ENCODE peak calls at places on chromosomes 1 and 21, in six cellular contexts. One of them, this sample, is unnamed.

GRCh38 chr1:239806900-239807299 is 284.8 kb upstream of the FMN2 start:
- DNase-seq in heart right ventricle: no peak
- DNase-seq in PC-3: no peak
- DNase-seq in CD8-positive, alpha-beta memory T cell: no peak
- DNase-seq in CD8-positive, alpha-beta T cell: no peak
- DNase-seq in naive thymus-derived CD4-positive, alpha-beta T cell: no peak
- DNase-seq in this sample: no peak

GRCh38 chr21:36436829-36437744 is 42.8 kb downstream of the CLDN14 start:
- DNase-seq in heart right ventricle: no peak
- DNase-seq in PC-3: no peak
- DNase-seq in CD8-positive, alpha-beta memory T cell: no peak
- DNase-seq in CD8-positive, alpha-beta T cell: no peak
- DNase-seq in naive thymus-derived CD4-positive, alpha-beta T cell: no peak
- DNase-seq in this sample: no peak

GRCh38 chr1:50105430-50105829 is 3.3 kb upstream of the ELAVL4 start:
- DNase-seq in heart right ventricle: no peak
- DNase-seq in PC-3: peak
- DNase-seq in CD8-positive, alpha-beta memory T cell: no peak
- DNase-seq in CD8-positive, alpha-beta T cell: no peak
- DNase-seq in naive thymus-derived CD4-positive, alpha-beta T cell: no peak
- DNase-seq in this sample: no peak

GRCh38 chr1:215987092-215987855 is 420.2 kb downstream of the KCTD3 start:
- DNase-seq in heart right ventricle: no peak
- DNase-seq in PC-3: no peak
- DNase-seq in CD8-positive, alpha-beta memory T cell: no peak
- DNase-seq in CD8-positive, alpha-beta T cell: no peak
- DNase-seq in naive thymus-derived CD4-positive, alpha-beta T cell: no peak
- DNase-seq in this sample: no peak

GRCh38 chr21:29194342-29194741 is 63.9 kb downstream of the MAP3K7CL start:
- DNase-seq in heart right ventricle: no peak
- DNase-seq in PC-3: peak
- DNase-seq in CD8-positive, alpha-beta memory T cell: no peak
- DNase-seq in CD8-positive, alpha-beta T cell: no peak
- DNase-seq in naive thymus-derived CD4-positive, alpha-beta T cell: no peak
- DNase-seq in this sample: no peak

GRCh38 chr1:94759188-94759587 is 61.0 kb upstream of the SLC44A3 start:
- DNase-seq in heart right ventricle: no peak
- DNase-seq in PC-3: no peak
- DNase-seq in CD8-positive, alpha-beta memory T cell: no peak
- DNase-seq in CD8-positive, alpha-beta T cell: no peak
- DNase-seq in naive thymus-derived CD4-positive, alpha-beta T cell: no peak
- DNase-seq in this sample: no peak

GRCh38 chr1:22320703-22321344 is 130.8 kb upstream of the ZBTB40 start:
- DNase-seq in heart right ventricle: no peak
- DNase-seq in PC-3: no peak
- DNase-seq in CD8-positive, alpha-beta memory T cell: no peak
- DNase-seq in CD8-positive, alpha-beta T cell: no peak
- DNase-seq in naive thymus-derived CD4-positive, alpha-beta T cell: peak
- DNase-seq in this sample: no peak

GRCh38 chr1:31704261-31705079 is 653 bp upstream of the COL16A1 start:
- DNase-seq in heart right ventricle: no peak
- DNase-seq in PC-3: peak
- DNase-seq in CD8-positive, alpha-beta memory T cell: no peak
- DNase-seq in CD8-positive, alpha-beta T cell: no peak
- DNase-seq in naive thymus-derived CD4-positive, alpha-beta T cell: no peak
- DNase-seq in this sample: no peak

GRCh38 chr1:108199231-108199657 is 899 bp downstream of the SLC25A24 start:
- DNase-seq in heart right ventricle: no peak
- DNase-seq in PC-3: peak
- DNase-seq in CD8-positive, alpha-beta memory T cell: no peak
- DNase-seq in CD8-positive, alpha-beta T cell: no peak
- DNase-seq in naive thymus-derived CD4-positive, alpha-beta T cell: no peak
- DNase-seq in this sample: no peak

GRCh38 chr1:210233495-210234253 is 1.1 kb downstream of the SERTAD4 start:
- DNase-seq in heart right ventricle: peak
- DNase-seq in PC-3: peak
- DNase-seq in CD8-positive, alpha-beta memory T cell: no peak
- DNase-seq in CD8-positive, alpha-beta T cell: no peak
- DNase-seq in naive thymus-derived CD4-positive, alpha-beta T cell: peak
- DNase-seq in this sample: no peak

GRCh38 chr1:16204634-16205332 is 7.7 kb downstream of the ARHGEF19 start:
- DNase-seq in heart right ventricle: no peak
- DNase-seq in PC-3: peak
- DNase-seq in CD8-positive, alpha-beta memory T cell: peak
- DNase-seq in CD8-positive, alpha-beta T cell: peak
- DNase-seq in naive thymus-derived CD4-positive, alpha-beta T cell: peak
- DNase-seq in this sample: no peak

GRCh38 chr1:77281491-77282186 is at the start of gene AK5:
- DNase-seq in heart right ventricle: peak
- DNase-seq in PC-3: peak
- DNase-seq in CD8-positive, alpha-beta memory T cell: peak
- DNase-seq in CD8-positive, alpha-beta T cell: peak
- DNase-seq in naive thymus-derived CD4-positive, alpha-beta T cell: peak
- DNase-seq in this sample: no peak

GRCh38 chr1:109927908-109928307 is 17.3 kb downstream of the CSF1 start:
- DNase-seq in heart right ventricle: peak
- DNase-seq in PC-3: no peak
- DNase-seq in CD8-positive, alpha-beta memory T cell: no peak
- DNase-seq in CD8-positive, alpha-beta T cell: no peak
- DNase-seq in naive thymus-derived CD4-positive, alpha-beta T cell: no peak
- DNase-seq in this sample: no peak

GRCh38 chr1:9473032-9473792 is 66.1 kb upstream of the SLC25A33 start:
- DNase-seq in heart right ventricle: peak
- DNase-seq in PC-3: peak
- DNase-seq in CD8-positive, alpha-beta memory T cell: no peak
- DNase-seq in CD8-positive, alpha-beta T cell: no peak
- DNase-seq in naive thymus-derived CD4-positive, alpha-beta T cell: no peak
- DNase-seq in this sample: peak

GRCh38 chr21:34952701-34953100 is 96.4 kb downstream of the RUNX1 start:
- DNase-seq in heart right ventricle: no peak
- DNase-seq in PC-3: no peak
- DNase-seq in CD8-positive, alpha-beta memory T cell: no peak
- DNase-seq in CD8-positive, alpha-beta T cell: no peak
- DNase-seq in naive thymus-derived CD4-positive, alpha-beta T cell: no peak
- DNase-seq in this sample: no peak

GRCh38 chr1:184986250-184986649 is 11.9 kb upstream of the NIBAN1 start:
- DNase-seq in heart right ventricle: no peak
- DNase-seq in PC-3: peak
- DNase-seq in CD8-positive, alpha-beta memory T cell: no peak
- DNase-seq in CD8-positive, alpha-beta T cell: no peak
- DNase-seq in naive thymus-derived CD4-positive, alpha-beta T cell: no peak
- DNase-seq in this sample: no peak

GRCh38 chr21:34885125-34885524 is 164.0 kb downstream of the RUNX1 start:
- DNase-seq in heart right ventricle: no peak
- DNase-seq in PC-3: peak
- DNase-seq in CD8-positive, alpha-beta memory T cell: no peak
- DNase-seq in CD8-positive, alpha-beta T cell: no peak
- DNase-seq in naive thymus-derived CD4-positive, alpha-beta T cell: no peak
- DNase-seq in this sample: no peak

GRCh38 chr21:43731891-43732711 is 13.2 kb downstream of the PDXK start:
- DNase-seq in heart right ventricle: no peak
- DNase-seq in PC-3: no peak
- DNase-seq in CD8-positive, alpha-beta memory T cell: no peak
- DNase-seq in CD8-positive, alpha-beta T cell: no peak
- DNase-seq in naive thymus-derived CD4-positive, alpha-beta T cell: no peak
- DNase-seq in this sample: no peak

GRCh38 chr21:19123053-19123452 is 719.5 kb upstream of the TMPRSS15 start:
- DNase-seq in heart right ventricle: no peak
- DNase-seq in PC-3: no peak
- DNase-seq in CD8-positive, alpha-beta memory T cell: no peak
- DNase-seq in CD8-positive, alpha-beta T cell: no peak
- DNase-seq in naive thymus-derived CD4-positive, alpha-beta T cell: no peak
- DNase-seq in this sample: no peak

GRCh38 chr1:180084867-180085266 is 69.8 kb upstream of the QSOX1 start:
- DNase-seq in heart right ventricle: no peak
- DNase-seq in PC-3: no peak
- DNase-seq in CD8-positive, alpha-beta memory T cell: no peak
- DNase-seq in CD8-positive, alpha-beta T cell: no peak
- DNase-seq in naive thymus-derived CD4-positive, alpha-beta T cell: no peak
- DNase-seq in this sample: no peak

GRCh38 chr1:180081474-180081873 is 73.2 kb upstream of the QSOX1 start:
- DNase-seq in heart right ventricle: no peak
- DNase-seq in PC-3: peak
- DNase-seq in CD8-positive, alpha-beta memory T cell: no peak
- DNase-seq in CD8-positive, alpha-beta T cell: no peak
- DNase-seq in naive thymus-derived CD4-positive, alpha-beta T cell: no peak
- DNase-seq in this sample: no peak

GRCh38 chr1:180083164-180083563 is 71.5 kb upstream of the QSOX1 start:
- DNase-seq in heart right ventricle: no peak
- DNase-seq in PC-3: no peak
- DNase-seq in CD8-positive, alpha-beta memory T cell: no peak
- DNase-seq in CD8-positive, alpha-beta T cell: no peak
- DNase-seq in naive thymus-derived CD4-positive, alpha-beta T cell: no peak
- DNase-seq in this sample: no peak

GRCh38 chr1:180080439-180080838 is 74.2 kb upstream of the QSOX1 start:
- DNase-seq in heart right ventricle: no peak
- DNase-seq in PC-3: peak
- DNase-seq in CD8-positive, alpha-beta memory T cell: no peak
- DNase-seq in CD8-positive, alpha-beta T cell: no peak
- DNase-seq in naive thymus-derived CD4-positive, alpha-beta T cell: no peak
- DNase-seq in this sample: peak

GRCh38 chr1:180085331-180085730 is 69.3 kb upstream of the QSOX1 start:
- DNase-seq in heart right ventricle: no peak
- DNase-seq in PC-3: no peak
- DNase-seq in CD8-positive, alpha-beta memory T cell: no peak
- DNase-seq in CD8-positive, alpha-beta T cell: no peak
- DNase-seq in naive thymus-derived CD4-positive, alpha-beta T cell: no peak
- DNase-seq in this sample: no peak
- H3K27ac ChIP-seq in heart right ventricle: no peak
- H3K27ac ChIP-seq in PC-3: no peak
- H3K27ac ChIP-seq in CD8-positive, alpha-beta memory T cell: no peak
- H3K27ac ChIP-seq in CD8-positive, alpha-beta T cell: no peak
- H3K27ac ChIP-seq in naive thymus-derived CD4-positive, alpha-beta T cell: no peak
- H3K27ac ChIP-seq in this sample: no peak

DNA sequence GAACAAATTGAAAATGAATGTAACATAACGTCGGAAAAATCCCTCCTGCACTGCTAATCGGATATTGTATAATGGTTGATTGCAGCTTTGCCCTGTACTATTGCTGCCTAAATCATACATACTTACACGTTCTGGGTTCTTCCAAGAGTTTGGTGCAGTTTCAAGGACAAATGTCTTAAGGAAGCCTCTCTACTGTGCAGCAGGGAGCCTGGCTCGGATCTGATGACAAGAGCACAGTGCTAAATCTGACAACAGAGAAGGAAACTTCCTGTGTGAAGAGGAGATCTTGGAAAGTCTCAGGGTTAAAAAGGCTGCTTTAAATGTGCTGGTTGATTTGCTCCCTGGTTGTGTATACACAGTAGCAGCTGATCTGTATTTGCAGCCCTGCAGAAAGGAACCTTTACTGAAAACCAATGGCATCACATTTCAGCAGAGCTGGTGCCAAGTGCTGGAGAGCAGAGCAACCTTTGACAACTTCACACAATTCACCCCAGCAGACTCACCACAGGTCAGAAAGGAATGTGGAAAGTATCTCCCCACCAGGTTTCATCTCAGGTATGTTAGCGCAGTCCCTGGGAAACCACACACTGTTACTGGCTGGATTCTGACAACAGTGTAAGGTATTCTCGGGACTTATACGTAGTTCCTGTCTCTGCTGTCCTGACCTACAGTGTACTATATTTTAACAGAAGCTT is 354.9 kb upstream of the ESRRG start:
- DNase-seq in heart right ventricle: no peak
- DNase-seq in PC-3: peak
- DNase-seq in CD8-positive, alpha-beta memory T cell: no peak
- DNase-seq in CD8-positive, alpha-beta T cell: no peak
- DNase-seq in naive thymus-derived CD4-positive, alpha-beta T cell: no peak
- DNase-seq in this sample: peak
- H3K27ac ChIP-seq in heart right ventricle: peak
- H3K27ac ChIP-seq in PC-3: no peak
- H3K27ac ChIP-seq in CD8-positive, alpha-beta memory T cell: no peak
- H3K27ac ChIP-seq in CD8-positive, alpha-beta T cell: no peak
- H3K27ac ChIP-seq in naive thymus-derived CD4-positive, alpha-beta T cell: no peak
- H3K27ac ChIP-seq in this sample: peak

GRCh38 chr1:183278736-183279591 is 92.9 kb downstream of the LAMC2 start:
- DNase-seq in heart right ventricle: no peak
- DNase-seq in PC-3: peak
- DNase-seq in CD8-positive, alpha-beta memory T cell: no peak
- DNase-seq in CD8-positive, alpha-beta T cell: no peak
- DNase-seq in naive thymus-derived CD4-positive, alpha-beta T cell: no peak
- DNase-seq in this sample: peak
- H3K27ac ChIP-seq in heart right ventricle: peak
- H3K27ac ChIP-seq in PC-3: peak
- H3K27ac ChIP-seq in CD8-positive, alpha-beta memory T cell: no peak
- H3K27ac ChIP-seq in CD8-positive, alpha-beta T cell: no peak
- H3K27ac ChIP-seq in naive thymus-derived CD4-positive, alpha-beta T cell: no peak
- H3K27ac ChIP-seq in this sample: peak

DNA sequence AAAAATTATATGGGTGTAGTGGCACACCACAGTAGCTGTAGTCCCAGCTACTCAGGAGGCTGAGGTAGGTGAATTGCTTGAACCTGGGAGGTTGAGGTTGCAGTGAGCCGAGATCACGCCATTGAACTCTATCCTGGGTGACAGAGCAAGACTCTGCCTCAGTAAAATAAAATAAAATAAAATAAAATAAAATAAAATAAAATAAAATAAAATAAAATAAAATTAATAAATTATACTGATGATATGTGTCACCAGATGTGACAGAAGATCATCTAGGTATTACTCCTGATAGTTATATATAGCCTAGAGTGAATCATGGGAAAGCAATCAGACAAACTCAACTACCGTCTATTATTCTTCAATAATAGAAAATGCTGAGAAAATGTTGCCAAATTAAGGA is 972.5 kb downstream of the MRPL39 start:
- DNase-seq in heart right ventricle: no peak
- DNase-seq in PC-3: no peak
- DNase-seq in CD8-positive, alpha-beta memory T cell: no peak
- DNase-seq in CD8-positive, alpha-beta T cell: no peak
- DNase-seq in naive thymus-derived CD4-positive, alpha-beta T cell: no peak
- DNase-seq in this sample: no peak
- H3K27ac ChIP-seq in heart right ventricle: no peak
- H3K27ac ChIP-seq in PC-3: no peak
- H3K27ac ChIP-seq in CD8-positive, alpha-beta memory T cell: no peak
- H3K27ac ChIP-seq in CD8-positive, alpha-beta T cell: no peak
- H3K27ac ChIP-seq in naive thymus-derived CD4-positive, alpha-beta T cell: no peak
- H3K27ac ChIP-seq in this sample: no peak